ENCODE peak calls at places on chromosomes 11 and 22, in ten cellular contexts. A is brain microvascular endothelial cell; I is skeletal muscle cell; M is activated CD4-positive, alpha-beta T cell treated with anti-CD3 and anti-CD28 coated beads, Interleukin-2, amount 10 ng/mL, durations not matched to agents 7 days and 5 days; R is EL; N is Calu3; J is neural crest cell; D is tibial nerve; H is HS-27A; S is A549. E is an unnamed sample.
A peak's percentile ranks its signal among the peaks of the same experiment; 100 is the strongest.

GRCh38 chr11:124276081-124276480 is 19.9 kb downstream of the OR8G5 start:
- DNase-seq in R (peak; percentile 43), M (no peak), N (no peak), D (no peak), S (no peak), I (peak; percentile 29), J (no peak), H (no peak), A (no peak), E (no peak)

GRCh38 chr11:104327864-104328513 is 164.0 kb upstream of the PDGFD start:
- DNase-seq in D (no peak), S (no peak), H (no peak), N (no peak), M (no peak), J (no peak), R (peak; percentile 4), I (no peak), A (no peak), E (no peak)

GRCh38 chr22:41596776-41597634 is 7.4 kb upstream of the PMM1 start:
- DNase-seq in D (peak; percentile 40), S (peak; percentile 60), A (peak; percentile 22), M (peak; percentile 38), J (peak; percentile 49), N (peak; percentile 72), I (no peak), H (no peak), R (peak; percentile 54), E (peak; percentile 57)

GRCh38 chr11:80860632-80861031 is 1419.8 kb upstream of the TENM4 start:
- DNase-seq in M (no peak), A (peak; percentile 56), D (no peak), I (no peak), S (no peak), N (no peak), H (no peak), J (no peak), R (no peak), E (no peak)

GRCh38 chr22:17890245-17890671 is 116.0 kb upstream of the BID start:
- DNase-seq in N (no peak), I (no peak), J (no peak), M (no peak), H (no peak), A (no peak), D (no peak), S (no peak), R (no peak), E (peak; percentile 61)

GRCh38 chr11:9529333-9529648 is 44.2 kb upstream of the WEE1 start:
- DNase-seq in S (no peak), I (no peak), M (no peak), H (no peak), D (no peak), J (no peak), A (no peak), R (no peak), N (peak; percentile 37), E (peak; percentile 68)

GRCh38 chr22:23565288-23565941 is 14.7 kb downstream of the IGLL1 start:
- DNase-seq in M (no peak), S (no peak), A (no peak), H (no peak), I (no peak), J (peak; percentile 31), R (peak; percentile 16), N (peak; percentile 28), D (no peak), E (peak; percentile 28)

GRCh38 chr11:103744496-103745153 is 291.8 kb upstream of the DDI1 start:
- DNase-seq in N (no peak), J (no peak), M (no peak), A (no peak), S (no peak), D (no peak), R (no peak), I (no peak), H (no peak), E (no peak)

GRCh38 chr11:88552377-88553029 is 215.0 kb upstream of the CTSC start:
- DNase-seq in J (peak; percentile 25), S (peak; percentile 41), H (no peak), N (peak; percentile 65), I (no peak), M (peak; percentile 70), D (no peak), A (peak; percentile 43), R (peak; percentile 63), E (peak; percentile 44)

GRCh38 chr11:33691051-33691864 is 9.4 kb downstream of the C11orf91 start:
- DNase-seq in H (no peak), A (no peak), I (no peak), R (no peak), M (no peak), D (no peak), N (no peak), S (peak; percentile 31), J (no peak), E (peak; percentile 60)

GRCh38 chr11:100769617-100770016 is 82.5 kb downstream of the ARHGAP42 start:
- DNase-seq in S (no peak), I (no peak), R (no peak), A (no peak), J (no peak), H (no peak), N (no peak), M (no peak), D (no peak), E (no peak)

GRCh38 chr22:35357883-35358621 is 22.8 kb upstream of the HMOX1 start:
- DNase-seq in R (peak; percentile 79), N (no peak), A (no peak), D (no peak), I (no peak), M (no peak), S (peak; percentile 43), H (no peak), J (no peak), E (no peak)

GRCh38 chr11:109971184-109971523 is 122.0 kb upstream of the ZC3H12C start:
- DNase-seq in S (no peak), J (no peak), N (no peak), M (peak; percentile 13), D (no peak), R (peak; percentile 79), I (peak; percentile 87), A (peak; percentile 73), H (no peak), E (no peak)

GRCh38 chr22:46045459-46046298 is 68.7 kb upstream of the WNT7B start:
- DNase-seq in A (no peak), S (no peak), R (no peak), M (no peak), D (no peak), H (no peak), I (no peak), N (no peak), J (no peak), E (no peak)

GRCh38 chr22:20514658-20515406 is 7.4 kb downstream of the MED15 start:
- DNase-seq in R (peak; percentile 92), S (no peak), H (no peak), A (peak; percentile 84), M (no peak), D (no peak), I (peak; percentile 51), N (no peak), J (no peak), E (no peak)

GRCh38 chr11:118705111-118705741 is 25.8 kb upstream of the TREH start:
- DNase-seq in H (no peak), S (no peak), D (no peak), I (no peak), M (peak; percentile 65), N (no peak), R (no peak), A (no peak), J (peak; percentile 17), E (no peak)

GRCh38 chr11:100808904-100809491 is 121.9 kb downstream of the ARHGAP42 start:
- DNase-seq in R (peak; percentile 61), H (no peak), J (no peak), I (no peak), S (no peak), D (no peak), N (no peak), A (peak; percentile 79), M (no peak), E (no peak)

GRCh38 chr11:72924568-72925190 is 110.5 kb downstream of the ATG16L2 start:
- DNase-seq in N (no peak), H (peak; percentile 23), J (no peak), S (peak; percentile 11), A (peak; percentile 11), I (no peak), M (no peak), R (peak; percentile 25), D (no peak), E (no peak)

GRCh38 chr11:125091247-125091876 is 20.1 kb downstream of the TMEM218 start:
- DNase-seq in H (no peak), J (peak; percentile 45), S (peak; percentile 33), R (peak; percentile 67), M (no peak), I (peak; percentile 36), D (no peak), A (peak; percentile 51), N (no peak), E (peak; percentile 16)

GRCh38 chr11:21514298-21514697 is 678.6 kb upstream of the ANO5 start:
- DNase-seq in R (no peak), J (no peak), A (no peak), D (no peak), I (no peak), S (no peak), H (no peak), N (peak; percentile 3), M (no peak), E (no peak)

GRCh38 chr11:17578958-17579357 is 31.9 kb downstream of the OTOG start:
- DNase-seq in I (no peak), D (no peak), R (no peak), N (no peak), M (no peak), J (no peak), S (no peak), H (no peak), A (no peak), E (no peak)

GRCh38 chr11:65254724-65255123 is 7.0 kb upstream of the POLA2 start:
- DNase-seq in M (no peak), N (no peak), H (no peak), I (no peak), J (no peak), R (no peak), S (no peak), A (peak; percentile 17), D (no peak), E (no peak)

GRCh38 chr11:88301478-88302140 is 35.9 kb downstream of the CTSC start:
- DNase-seq in H (no peak), N (no peak), A (no peak), S (no peak), J (no peak), R (peak; percentile 40), M (no peak), I (no peak), D (no peak), E (no peak)

GRCh38 chr11:32830413-32830738 is 649 bp downstream of the PRRG4 start:
- DNase-seq in M (no peak), I (no peak), A (no peak), R (peak; percentile 16), S (no peak), N (peak; percentile 63), H (no peak), D (no peak), J (no peak), E (peak; percentile 87)

GRCh38 chr11:20397281-20397680 is 9.8 kb downstream of the PRMT3 start:
- DNase-seq in R (peak; percentile 45), A (peak; percentile 47), N (peak; percentile 11), H (no peak), S (peak; percentile 38), J (no peak), M (peak; percentile 60), D (no peak), I (peak; percentile 17), E (no peak)

GRCh38 chr11:119832536-119832935 is 103.5 kb upstream of the NECTIN1 start:
- DNase-seq in M (no peak), H (no peak), D (peak; percentile 14), J (no peak), I (no peak), R (peak; percentile 31), A (peak; percentile 28), S (peak; percentile 8), N (peak; percentile 9), E (peak; percentile 82)

GRCh38 chr11:64590763-64591221 is at the start of gene SLC22A12:
- DNase-seq in H (no peak), J (no peak), R (no peak), D (no peak), A (no peak), N (no peak), I (no peak), S (no peak), M (no peak), E (no peak)

GRCh38 chr11:110373061-110373702 is 56.6 kb upstream of the FDX1 start:
- DNase-seq in R (peak; percentile 53), D (no peak), I (no peak), M (no peak), J (no peak), A (no peak), N (no peak), H (no peak), S (no peak), E (no peak)

E was measured in colonic mucosa.